ENCODE peak calls at places on chromosome 21, in eight cellular contexts. One of them, this sample, is unnamed.

GRCh38 chr21:46099476-46099875 is 1.6 kb downstream of the COL6A2 start:
- DNase-seq in lung: peak; percentile 28
- DNase-seq in tibial artery: peak; percentile 47
- DNase-seq in HCT116: no peak
- DNase-seq in nephron progenitor cell: no peak
- DNase-seq in mucosa of descending colon: peak; percentile 49
- DNase-seq in WERI-Rb-1: peak; percentile 13
- DNase-seq in epithelial cell of esophagus: no peak
- DNase-seq in this sample: peak; percentile 83

GRCh38 chr21:46457801-46458314 is 833 bp upstream of the DIP2A start:
- DNase-seq in lung: no peak
- DNase-seq in tibial artery: peak; percentile 40
- DNase-seq in HCT116: peak; percentile 4
- DNase-seq in nephron progenitor cell: peak; percentile 64
- DNase-seq in mucosa of descending colon: no peak
- DNase-seq in WERI-Rb-1: peak; percentile 51
- DNase-seq in epithelial cell of esophagus: peak; percentile 51
- DNase-seq in this sample: no peak

GRCh38 chr21:31781737-31782136 is 49.8 kb upstream of the SCAF4 start:
- DNase-seq in lung: peak; percentile 31
- DNase-seq in tibial artery: peak; percentile 73
- DNase-seq in HCT116: no peak
- DNase-seq in nephron progenitor cell: no peak
- DNase-seq in mucosa of descending colon: peak; percentile 38
- DNase-seq in WERI-Rb-1: no peak
- DNase-seq in epithelial cell of esophagus: peak; percentile 41
- DNase-seq in this sample: no peak

GRCh38 chr21:44701541-44701940 is 4.6 kb downstream of the KRTAP10-12 start:
- DNase-seq in lung: peak; percentile 9
- DNase-seq in tibial artery: no peak
- DNase-seq in HCT116: no peak
- DNase-seq in nephron progenitor cell: no peak
- DNase-seq in mucosa of descending colon: peak; percentile 18
- DNase-seq in WERI-Rb-1: peak; percentile 74
- DNase-seq in epithelial cell of esophagus: no peak
- DNase-seq in this sample: peak; percentile 79

GRCh38 chr21:8989883-8990325 is 1531.5 kb upstream of the TPTE start:
- DNase-seq in lung: no peak
- DNase-seq in tibial artery: no peak
- DNase-seq in HCT116: no peak
- DNase-seq in nephron progenitor cell: no peak
- DNase-seq in mucosa of descending colon: no peak
- DNase-seq in WERI-Rb-1: no peak
- DNase-seq in epithelial cell of esophagus: no peak
- DNase-seq in this sample: no peak

GRCh38 chr21:45341779-45342178 is 54.1 kb upstream of the POFUT2 start:
- DNase-seq in lung: no peak
- DNase-seq in tibial artery: no peak
- DNase-seq in HCT116: no peak
- DNase-seq in nephron progenitor cell: no peak
- DNase-seq in mucosa of descending colon: no peak
- DNase-seq in WERI-Rb-1: no peak
- DNase-seq in epithelial cell of esophagus: peak; percentile 70
- DNase-seq in this sample: no peak

GRCh38 chr21:46515109-46515508 is 56.4 kb downstream of the DIP2A start:
- DNase-seq in lung: no peak
- DNase-seq in tibial artery: peak; percentile 75
- DNase-seq in HCT116: no peak
- DNase-seq in nephron progenitor cell: no peak
- DNase-seq in mucosa of descending colon: peak; percentile 49
- DNase-seq in WERI-Rb-1: no peak
- DNase-seq in epithelial cell of esophagus: peak; percentile 76
- DNase-seq in this sample: no peak

GRCh38 chr21:26405735-26406361 is 167.2 kb downstream of the CYYR1 start:
- DNase-seq in lung: no peak
- DNase-seq in tibial artery: no peak
- DNase-seq in HCT116: no peak
- DNase-seq in nephron progenitor cell: peak; percentile 7
- DNase-seq in mucosa of descending colon: peak; percentile 2
- DNase-seq in WERI-Rb-1: no peak
- DNase-seq in epithelial cell of esophagus: peak; percentile 93
- DNase-seq in this sample: no peak

GRCh38 chr21:16108561-16109070 is 378.8 kb downstream of the USP25 start:
- DNase-seq in lung: no peak
- DNase-seq in tibial artery: no peak
- DNase-seq in HCT116: no peak
- DNase-seq in nephron progenitor cell: no peak
- DNase-seq in mucosa of descending colon: no peak
- DNase-seq in WERI-Rb-1: no peak
- DNase-seq in epithelial cell of esophagus: no peak
- DNase-seq in this sample: no peak

GRCh38 chr21:45032977-45033705 is 41.2 kb upstream of the ADARB1 start:
- DNase-seq in lung: no peak
- DNase-seq in tibial artery: peak; percentile 54
- DNase-seq in HCT116: no peak
- DNase-seq in nephron progenitor cell: no peak
- DNase-seq in mucosa of descending colon: no peak
- DNase-seq in WERI-Rb-1: no peak
- DNase-seq in epithelial cell of esophagus: no peak
- DNase-seq in this sample: no peak

GRCh38 chr21:15421521-15421920 is 308.3 kb upstream of the USP25 start:
- DNase-seq in lung: no peak
- DNase-seq in tibial artery: no peak
- DNase-seq in HCT116: no peak
- DNase-seq in nephron progenitor cell: no peak
- DNase-seq in mucosa of descending colon: no peak
- DNase-seq in WERI-Rb-1: no peak
- DNase-seq in epithelial cell of esophagus: peak; percentile 81
- DNase-seq in this sample: no peak

GRCh38 chr21:32494946-32495703 is 82.6 kb downstream of the EVA1C start:
- DNase-seq in lung: no peak
- DNase-seq in tibial artery: no peak
- DNase-seq in HCT116: no peak
- DNase-seq in nephron progenitor cell: no peak
- DNase-seq in mucosa of descending colon: no peak
- DNase-seq in WERI-Rb-1: no peak
- DNase-seq in epithelial cell of esophagus: peak; percentile 57
- DNase-seq in this sample: no peak

GRCh38 chr21:31688603-31689368 is 29.3 kb downstream of the SOD1 start:
- DNase-seq in lung: no peak
- DNase-seq in tibial artery: no peak
- DNase-seq in HCT116: no peak
- DNase-seq in nephron progenitor cell: no peak
- DNase-seq in mucosa of descending colon: no peak
- DNase-seq in WERI-Rb-1: no peak
- DNase-seq in epithelial cell of esophagus: no peak
- DNase-seq in this sample: no peak

GRCh38 chr21:45695086-45695485 is 51.6 kb downstream of the PCBP3 start:
- DNase-seq in lung: no peak
- DNase-seq in tibial artery: no peak
- DNase-seq in HCT116: no peak
- DNase-seq in nephron progenitor cell: peak; percentile 20
- DNase-seq in mucosa of descending colon: no peak
- DNase-seq in WERI-Rb-1: peak; percentile 37
- DNase-seq in epithelial cell of esophagus: no peak
- DNase-seq in this sample: no peak

GRCh38 chr21:35323947-35324346 is 274.8 kb upstream of the RUNX1 start:
- DNase-seq in lung: no peak
- DNase-seq in tibial artery: peak; percentile 50
- DNase-seq in HCT116: no peak
- DNase-seq in nephron progenitor cell: no peak
- DNase-seq in mucosa of descending colon: peak; percentile 17
- DNase-seq in WERI-Rb-1: no peak
- DNase-seq in epithelial cell of esophagus: no peak
- DNase-seq in this sample: no peak

GRCh38 chr21:36861595-36861883 is 104.9 kb downstream of the HLCS start:
- DNase-seq in lung: no peak
- DNase-seq in tibial artery: no peak
- DNase-seq in HCT116: no peak
- DNase-seq in nephron progenitor cell: no peak
- DNase-seq in mucosa of descending colon: no peak
- DNase-seq in WERI-Rb-1: no peak
- DNase-seq in epithelial cell of esophagus: no peak
- DNase-seq in this sample: no peak

GRCh38 chr21:44462834-44463200 is 7.5 kb downstream of the LRRC3 start:
- DNase-seq in lung: no peak
- DNase-seq in tibial artery: no peak
- DNase-seq in HCT116: no peak
- DNase-seq in nephron progenitor cell: no peak
- DNase-seq in mucosa of descending colon: no peak
- DNase-seq in WERI-Rb-1: no peak
- DNase-seq in epithelial cell of esophagus: no peak
- DNase-seq in this sample: no peak

GRCh38 chr21:25107708-25108107 is 499.6 kb downstream of the MRPL39 start:
- DNase-seq in lung: no peak
- DNase-seq in tibial artery: no peak
- DNase-seq in HCT116: no peak
- DNase-seq in nephron progenitor cell: no peak
- DNase-seq in mucosa of descending colon: no peak
- DNase-seq in WERI-Rb-1: no peak
- DNase-seq in epithelial cell of esophagus: peak; percentile 11
- DNase-seq in this sample: no peak

GRCh38 chr21:45405819-45406762 is 1.1 kb downstream of the COL18A1 start:
- DNase-seq in lung: no peak
- DNase-seq in tibial artery: no peak
- DNase-seq in HCT116: no peak
- DNase-seq in nephron progenitor cell: peak; percentile 80
- DNase-seq in mucosa of descending colon: no peak
- DNase-seq in WERI-Rb-1: no peak
- DNase-seq in epithelial cell of esophagus: peak; percentile 45
- DNase-seq in this sample: no peak

GRCh38 chr21:25528511-25528910 is 78.8 kb downstream of the MRPL39 start:
- DNase-seq in lung: no peak
- DNase-seq in tibial artery: no peak
- DNase-seq in HCT116: no peak
- DNase-seq in nephron progenitor cell: no peak
- DNase-seq in mucosa of descending colon: no peak
- DNase-seq in WERI-Rb-1: no peak
- DNase-seq in epithelial cell of esophagus: no peak
- DNase-seq in this sample: no peak

GRCh38 chr21:41090981-41091380 is 77.0 kb upstream of the BACE2 start:
- DNase-seq in lung: no peak
- DNase-seq in tibial artery: no peak
- DNase-seq in HCT116: no peak
- DNase-seq in nephron progenitor cell: no peak
- DNase-seq in mucosa of descending colon: no peak
- DNase-seq in WERI-Rb-1: no peak
- DNase-seq in epithelial cell of esophagus: no peak
- DNase-seq in this sample: no peak

GRCh38 chr21:27532081-27532480 is 565.2 kb upstream of the ADAMTS5 start:
- DNase-seq in lung: no peak
- DNase-seq in tibial artery: no peak
- DNase-seq in HCT116: no peak
- DNase-seq in nephron progenitor cell: no peak
- DNase-seq in mucosa of descending colon: peak; percentile 64
- DNase-seq in WERI-Rb-1: no peak
- DNase-seq in epithelial cell of esophagus: peak; percentile 56
- DNase-seq in this sample: no peak

GRCh38 chr21:39680216-39680615 is 64.8 kb upstream of the IGSF5 start:
- DNase-seq in lung: no peak
- DNase-seq in tibial artery: no peak
- DNase-seq in HCT116: no peak
- DNase-seq in nephron progenitor cell: no peak
- DNase-seq in mucosa of descending colon: no peak
- DNase-seq in WERI-Rb-1: no peak
- DNase-seq in epithelial cell of esophagus: no peak
- DNase-seq in this sample: no peak

GRCh38 chr21:39681845-39682244 is 63.1 kb upstream of the IGSF5 start:
- DNase-seq in lung: no peak
- DNase-seq in tibial artery: no peak
- DNase-seq in HCT116: no peak
- DNase-seq in nephron progenitor cell: no peak
- DNase-seq in mucosa of descending colon: no peak
- DNase-seq in WERI-Rb-1: no peak
- DNase-seq in epithelial cell of esophagus: peak; percentile 68
- DNase-seq in this sample: no peak

GRCh38 chr21:39685236-39685635 is 59.7 kb upstream of the IGSF5 start:
- DNase-seq in lung: no peak
- DNase-seq in tibial artery: no peak
- DNase-seq in HCT116: no peak
- DNase-seq in nephron progenitor cell: no peak
- DNase-seq in mucosa of descending colon: no peak
- DNase-seq in WERI-Rb-1: no peak
- DNase-seq in epithelial cell of esophagus: no peak
- DNase-seq in this sample: no peak

GRCh38 chr21:39685991-39686390 is 59.0 kb upstream of the IGSF5 start:
- DNase-seq in lung: no peak
- DNase-seq in tibial artery: no peak
- DNase-seq in HCT116: no peak
- DNase-seq in nephron progenitor cell: no peak
- DNase-seq in mucosa of descending colon: no peak
- DNase-seq in WERI-Rb-1: no peak
- DNase-seq in epithelial cell of esophagus: no peak
- DNase-seq in this sample: no peak

GRCh38 chr21:39681257-39681656 is 63.7 kb upstream of the IGSF5 start:
- DNase-seq in lung: no peak
- DNase-seq in tibial artery: no peak
- DNase-seq in HCT116: no peak
- DNase-seq in nephron progenitor cell: no peak
- DNase-seq in mucosa of descending colon: no peak
- DNase-seq in WERI-Rb-1: no peak
- DNase-seq in epithelial cell of esophagus: peak; percentile 45
- DNase-seq in this sample: no peak
- TF ChIP-seq CTCF in lung: no peak
- TF ChIP-seq CTCF in tibial artery: no peak
- TF ChIP-seq CTCF in HCT116: no peak
- TF ChIP-seq CTCF in nephron progenitor cell: no peak
- TF ChIP-seq CTCF in mucosa of descending colon: no peak
- TF ChIP-seq CTCF in WERI-Rb-1: no peak
- TF ChIP-seq CTCF in epithelial cell of esophagus: no peak
- TF ChIP-seq CTCF in this sample: no peak

GRCh38 chr21:39720126-39720778 is 24.7 kb upstream of the IGSF5 start:
- DNase-seq in lung: no peak
- DNase-seq in tibial artery: no peak
- DNase-seq in HCT116: no peak
- DNase-seq in nephron progenitor cell: no peak
- DNase-seq in mucosa of descending colon: no peak
- DNase-seq in WERI-Rb-1: no peak
- DNase-seq in epithelial cell of esophagus: no peak
- DNase-seq in this sample: no peak
- TF ChIP-seq CTCF in lung: no peak
- TF ChIP-seq CTCF in tibial artery: no peak
- TF ChIP-seq CTCF in HCT116: peak; percentile 19
- TF ChIP-seq CTCF in nephron progenitor cell: no peak
- TF ChIP-seq CTCF in mucosa of descending colon: no peak
- TF ChIP-seq CTCF in WERI-Rb-1: no peak
- TF ChIP-seq CTCF in epithelial cell of esophagus: no peak
- TF ChIP-seq CTCF in this sample: no peak

GRCh38 chr21:34133802-34134201 is 60.4 kb downstream of the MRPS6 start:
- DNase-seq in lung: no peak
- DNase-seq in tibial artery: no peak
- DNase-seq in HCT116: no peak
- DNase-seq in nephron progenitor cell: no peak
- DNase-seq in mucosa of descending colon: no peak
- DNase-seq in WERI-Rb-1: peak; percentile 39
- DNase-seq in epithelial cell of esophagus: no peak
- DNase-seq in this sample: no peak
- TF ChIP-seq CTCF in lung: no peak
- TF ChIP-seq CTCF in tibial artery: peak; percentile 19
- TF ChIP-seq CTCF in HCT116: peak; percentile 61
- TF ChIP-seq CTCF in nephron progenitor cell: peak; percentile 34
- TF ChIP-seq CTCF in mucosa of descending colon: no peak
- TF ChIP-seq CTCF in WERI-Rb-1: peak; percentile 73
- TF ChIP-seq CTCF in epithelial cell of esophagus: peak; percentile 26
- TF ChIP-seq CTCF in this sample: no peak

GRCh38 chr21:17269760-17270159 is 243.1 kb upstream of the CXADR start:
- DNase-seq in lung: no peak
- DNase-seq in tibial artery: no peak
- DNase-seq in HCT116: no peak
- DNase-seq in nephron progenitor cell: no peak
- DNase-seq in mucosa of descending colon: no peak
- DNase-seq in WERI-Rb-1: no peak
- DNase-seq in epithelial cell of esophagus: no peak
- DNase-seq in this sample: no peak

GRCh38 chr21:17270234-17270633 is 242.6 kb upstream of the CXADR start:
- DNase-seq in lung: no peak
- DNase-seq in tibial artery: peak; percentile 51
- DNase-seq in HCT116: no peak
- DNase-seq in nephron progenitor cell: no peak
- DNase-seq in mucosa of descending colon: peak; percentile 5
- DNase-seq in WERI-Rb-1: no peak
- DNase-seq in epithelial cell of esophagus: peak; percentile 42
- DNase-seq in this sample: no peak
- TF ChIP-seq CTCF in lung: no peak
- TF ChIP-seq CTCF in tibial artery: peak; percentile 48
- TF ChIP-seq CTCF in HCT116: no peak
- TF ChIP-seq CTCF in nephron progenitor cell: peak; percentile 34
- TF ChIP-seq CTCF in mucosa of descending colon: no peak
- TF ChIP-seq CTCF in WERI-Rb-1: no peak
- TF ChIP-seq CTCF in epithelial cell of esophagus: peak; percentile 36
- TF ChIP-seq CTCF in this sample: peak; percentile 71